ENCODE peak calls at places on chromosomes 5 and 9, in seven cellular contexts. Q, E, V, Y, C, X and N are unnamed samples.

GRCh38 chr9:76662476-76663281 is 101.6 kb upstream of the PCA3 start:
- DNase-seq in Q (peak), E (no peak), V (no peak), Y (no peak), C (peak), X (no peak), N (no peak)

GRCh38 chr5:22649076-22649475 is 204.1 kb downstream of the CDH12 start:
- DNase-seq in Q (no peak), E (no peak), V (no peak), Y (no peak), C (no peak), X (no peak), N (no peak)

GRCh38 chr9:117095116-117095515 is 319.7 kb downstream of the ASTN2 start:
- DNase-seq in Q (no peak), E (no peak), V (no peak), Y (no peak), C (no peak), X (no peak), N (no peak)

GRCh38 chr5:133827830-133828229 is 140.6 kb downstream of the C5orf15 start:
- DNase-seq in Q (no peak), E (no peak), V (no peak), Y (no peak), C (no peak), X (no peak), N (no peak)

GRCh38 chr5:74310386-74310785 is 330.1 kb downstream of the ENC1 start:
- DNase-seq in Q (peak), E (no peak), V (no peak), Y (no peak), C (peak), X (no peak), N (no peak)

GRCh38 chr9:101028346-101029299 is at the start of gene PLPPR1:
- DNase-seq in Q (no peak), E (peak), V (no peak), Y (no peak), C (no peak), X (peak), N (peak)

GRCh38 chr5:16486679-16487078 is 21.1 kb upstream of the ZNF622 start:
- DNase-seq in Q (no peak), E (no peak), V (no peak), Y (no peak), C (no peak), X (no peak), N (no peak)

GRCh38 chr9:99037768-99038167 is 67.1 kb upstream of the TGFBR1 start:
- DNase-seq in Q (no peak), E (no peak), V (no peak), Y (no peak), C (no peak), X (no peak), N (no peak)

GRCh38 chr9:3330792-3331420 is 194.9 kb downstream of the RFX3 start:
- DNase-seq in Q (peak), E (no peak), V (no peak), Y (no peak), C (peak), X (no peak), N (no peak)

GRCh38 chr9:114058688-114059046 is 19.4 kb downstream of the AMBP start:
- DNase-seq in Q (no peak), E (no peak), V (no peak), Y (no peak), C (no peak), X (no peak), N (no peak)

GRCh38 chr5:91266184-91266705 is 116.9 kb downstream of the ARRDC3 start:
- DNase-seq in Q (peak), E (no peak), V (no peak), Y (no peak), C (peak), X (no peak), N (no peak)

GRCh38 chr5:5666389-5666788 is 243.9 kb downstream of the ICE1 start:
- DNase-seq in Q (no peak), E (no peak), V (no peak), Y (no peak), C (no peak), X (no peak), N (no peak)

GRCh38 chr5:9483251-9483650 is 62.6 kb downstream of the SEMA5A start:
- DNase-seq in Q (peak), E (no peak), V (no peak), Y (no peak), C (peak), X (no peak), N (no peak)

GRCh38 chr5:138054863-138055558 is 22.1 kb upstream of the FAM13B start:
- DNase-seq in Q (peak), E (no peak), V (no peak), Y (no peak), C (no peak), X (no peak), N (no peak)

GRCh38 chr5:163509288-163510040 is 4.0 kb downstream of the MAT2B start:
- DNase-seq in Q (peak), E (no peak), V (no peak), Y (no peak), C (peak), X (no peak), N (no peak)